ENCODE peak calls at places on chromosome 5, in seven cellular contexts. Q, B, D, Y, H, U and C are unnamed samples.

GRCh38 chr5:177455661-177456590 is 9.3 kb downstream of the PRR7 start:
- DNase-seq in Q (peak), B (peak), D (peak), Y (peak), H (peak), U (no peak), C (peak)

GRCh38 chr5:53825016-53825415 is 264.6 kb downstream of the NDUFS4 start:
- DNase-seq in Q (no peak), B (no peak), D (no peak), Y (no peak), H (no peak), U (no peak), C (no peak)

GRCh38 chr5:177372534-177372896 is 11.7 kb upstream of the SLC34A1 start:
- DNase-seq in Q (no peak), B (no peak), D (no peak), Y (no peak), H (no peak), U (no peak), C (no peak)

GRCh38 chr5:166594552-166594951 is 1696.9 kb upstream of the WWC1 start:
- DNase-seq in Q (no peak), B (no peak), D (no peak), Y (no peak), H (no peak), U (no peak), C (no peak)

GRCh38 chr5:93249651-93250289 is 331.2 kb downstream of the NR2F1-AS1 start:
- DNase-seq in Q (no peak), B (no peak), D (no peak), Y (no peak), H (no peak), U (no peak), C (no peak)

GRCh38 chr5:95818181-95819147 is 4.1 kb downstream of the GLRX start:
- DNase-seq in Q (no peak), B (no peak), D (no peak), Y (no peak), H (no peak), U (no peak), C (no peak)

GRCh38 chr5:108136493-108136892 is 245.4 kb downstream of the FBXL17 start:
- DNase-seq in Q (no peak), B (no peak), D (no peak), Y (no peak), H (no peak), U (no peak), C (no peak)

GRCh38 chr5:109830955-109831502 is 141.3 kb downstream of the MAN2A1 start:
- DNase-seq in Q (no peak), B (no peak), D (no peak), Y (no peak), H (no peak), U (no peak), C (no peak)

GRCh38 chr5:104305602-104306001 is 743.0 kb upstream of the NUDT12 start:
- DNase-seq in Q (no peak), B (no peak), D (no peak), Y (no peak), H (no peak), U (no peak), C (no peak)

GRCh38 chr5:40797273-40798011 is 732 bp downstream of the PRKAA1 start:
- DNase-seq in Q (peak), B (peak), D (no peak), Y (peak), H (peak), U (peak), C (no peak)

GRCh38 chr5:109654455-109654854 is 35.3 kb upstream of the MAN2A1 start:
- DNase-seq in Q (no peak), B (no peak), D (no peak), Y (no peak), H (no peak), U (no peak), C (no peak)

GRCh38 chr5:141517902-141518610 is 29.2 kb downstream of the PCDHGC5 start:
- DNase-seq in Q (no peak), B (peak), D (no peak), Y (no peak), H (no peak), U (no peak), C (no peak)

GRCh38 chr5:79857692-79858091 is 133.4 kb downstream of the MTX3 start:
- DNase-seq in Q (no peak), B (no peak), D (no peak), Y (no peak), H (no peak), U (no peak), C (no peak)
- TF ChIP-seq TAF1 in Q (no peak), B (no peak), D (no peak), Y (no peak), H (no peak), U (no peak), C (no peak)

DNA sequence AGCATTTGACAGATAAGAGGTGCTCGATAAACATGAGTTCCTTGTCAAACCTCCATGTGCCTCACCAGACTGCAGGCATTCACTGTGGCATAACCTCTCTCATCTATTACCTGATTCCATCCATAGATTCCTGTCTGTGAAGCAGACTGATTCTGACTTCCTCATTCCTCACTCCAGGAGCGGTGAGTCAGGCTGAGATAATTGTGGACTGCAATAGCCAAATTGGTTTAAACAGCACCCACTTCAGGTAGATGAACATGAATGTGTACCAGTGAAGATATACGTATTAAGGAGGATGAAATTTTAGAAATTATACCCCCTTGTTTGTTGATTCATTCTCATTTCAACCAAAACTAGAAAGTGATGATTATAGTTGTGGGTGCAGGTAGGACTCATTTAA is 391.2 kb downstream of the HINT1 start:
- DNase-seq in Q (no peak), B (no peak), D (no peak), Y (no peak), H (no peak), U (no peak), C (no peak)
- TF ChIP-seq TAF1 in Q (no peak), B (no peak), D (no peak), Y (no peak), H (no peak), U (no peak), C (no peak)

GRCh38 chr5:134018154-134018985 is 13.6 kb upstream of the VDAC1 start:
- DNase-seq in Q (no peak), B (no peak), D (peak), Y (no peak), H (no peak), U (no peak), C (no peak)
- TF ChIP-seq TAF1 in Q (no peak), B (no peak), D (peak), Y (no peak), H (no peak), U (no peak), C (no peak)

DNA sequence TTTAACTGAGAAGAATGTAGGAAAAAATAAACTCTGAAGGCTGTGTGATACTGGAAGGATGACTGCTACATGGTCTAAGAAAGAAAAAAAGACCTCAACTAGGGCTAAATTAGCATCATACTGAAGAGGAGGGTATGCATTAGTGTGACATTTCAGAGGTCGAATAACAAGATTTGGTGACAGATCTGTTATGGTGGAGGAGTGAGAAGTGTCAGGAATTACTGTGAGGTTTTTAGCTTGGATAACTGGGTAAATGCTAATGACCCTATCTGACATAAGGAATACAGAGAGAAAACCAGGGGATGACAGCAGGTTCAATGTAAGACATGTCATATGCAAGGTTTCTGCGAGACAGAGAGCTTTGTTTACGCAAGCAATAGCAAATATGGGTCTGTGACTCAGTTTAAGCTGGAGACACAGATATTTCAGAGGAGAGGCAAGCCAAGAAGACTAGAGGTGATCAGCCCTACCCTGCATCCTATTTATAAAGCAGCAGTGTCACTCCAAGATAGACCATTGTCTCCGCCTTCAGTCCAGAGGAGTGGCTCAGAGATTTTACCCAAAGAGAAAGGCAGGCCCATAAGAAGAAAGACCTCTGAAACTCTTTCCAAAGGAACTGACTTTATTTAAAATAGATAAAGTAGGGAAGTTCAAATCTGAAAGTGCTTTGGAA is 44.3 kb downstream of the FBN2 start:
- DNase-seq in Q (no peak), B (no peak), D (no peak), Y (no peak), H (no peak), U (no peak), C (no peak)
- TF ChIP-seq TAF1 in Q (no peak), B (no peak), D (no peak), Y (no peak), H (no peak), U (no peak), C (no peak)

GRCh38 chr5:56729488-56729887 is 85.9 kb upstream of the MAP3K1 start:
- DNase-seq in Q (no peak), B (no peak), D (no peak), Y (no peak), H (no peak), U (no peak), C (no peak)

DNA sequence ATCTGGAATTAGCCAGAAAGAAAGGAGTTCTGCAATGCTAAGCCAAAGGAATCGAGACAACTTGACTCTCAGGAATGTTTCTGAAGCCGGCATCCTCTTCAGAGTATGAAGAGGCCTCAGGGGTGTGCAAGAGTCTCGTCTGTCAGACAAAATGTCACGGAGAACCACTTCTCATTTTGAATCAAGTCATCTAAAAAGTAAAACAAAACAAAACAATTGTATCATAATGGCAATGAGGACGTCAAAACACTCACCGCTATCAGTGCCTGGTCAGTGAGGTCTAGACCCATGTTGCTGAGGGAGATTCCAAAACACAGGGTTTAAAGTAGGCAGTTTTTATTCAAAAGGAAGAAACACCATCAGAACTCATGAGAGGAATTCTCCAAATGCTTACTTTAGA is 89.6 kb upstream of the MAP3K1 start:
- DNase-seq in Q (no peak), B (no peak), D (no peak), Y (no peak), H (no peak), U (no peak), C (no peak)
- TF ChIP-seq TAF1 in Q (no peak), B (no peak), D (no peak), Y (no peak), H (no peak), U (no peak), C (no peak)

GRCh38 chr5:132074772-132075718 is 1.5 kb downstream of the CSF2 start:
- DNase-seq in Q (no peak), B (no peak), D (no peak), Y (no peak), H (peak), U (no peak), C (no peak)
- TF ChIP-seq TAF1 in Q (no peak), B (no peak), D (no peak), Y (no peak), H (no peak), U (no peak), C (no peak)

DNA sequence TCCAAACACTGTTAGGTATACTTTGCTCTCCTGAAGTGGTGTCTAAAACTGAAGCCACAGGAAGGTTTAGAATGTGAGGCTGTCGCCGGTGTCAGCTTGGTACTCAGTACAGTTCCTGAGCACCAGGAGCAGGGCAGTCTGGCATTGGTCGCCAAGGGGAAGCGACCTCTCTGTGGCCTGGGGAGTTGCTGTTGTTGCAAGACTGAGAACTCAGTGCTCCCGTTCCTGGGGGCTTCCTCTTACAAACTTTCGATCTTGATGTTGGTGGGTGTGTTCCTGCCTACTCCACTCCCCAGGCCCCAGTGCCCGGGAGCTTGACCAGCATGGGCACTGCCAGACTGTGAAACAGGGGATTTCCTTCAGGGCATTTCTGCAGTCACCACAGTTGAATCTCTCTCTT is 52.4 kb upstream of the PPARGC1B start:
- DNase-seq in Q (no peak), B (no peak), D (no peak), Y (no peak), H (no peak), U (peak), C (no peak)
- TF ChIP-seq TAF1 in Q (no peak), B (no peak), D (no peak), Y (no peak), H (no peak), U (no peak), C (no peak)